ENCODE peak calls at places on chromosomes 1 and 21, in seven cellular contexts. One of them, this sample, is unnamed.

GRCh38 chr1:67850611-67851075 is 17.4 kb upstream of the GNG12 start:
- DNase-seq in Calu3: peak
- DNase-seq in GM20000: no peak
- DNase-seq in kidney: peak
- DNase-seq in ureter: peak
- DNase-seq in activated CD8-positive, alpha-beta memory T cell treated with anti-CD3 and anti-CD28 coated beads for 1 hour: no peak
- DNase-seq in AG04450: no peak
- DNase-seq in this sample: peak

GRCh38 chr1:12572506-12572905 is 45.5 kb downstream of the DHRS3 start:
- DNase-seq in Calu3: no peak
- DNase-seq in GM20000: no peak
- DNase-seq in kidney: no peak
- DNase-seq in ureter: no peak
- DNase-seq in activated CD8-positive, alpha-beta memory T cell treated with anti-CD3 and anti-CD28 coated beads for 1 hour: no peak
- DNase-seq in AG04450: no peak
- DNase-seq in this sample: no peak

GRCh38 chr1:53590581-53591515 is 131.6 kb downstream of the DMRTB1 start:
- DNase-seq in Calu3: no peak
- DNase-seq in GM20000: no peak
- DNase-seq in kidney: no peak
- DNase-seq in ureter: no peak
- DNase-seq in activated CD8-positive, alpha-beta memory T cell treated with anti-CD3 and anti-CD28 coated beads for 1 hour: no peak
- DNase-seq in AG04450: no peak
- DNase-seq in this sample: no peak

GRCh38 chr21:41648591-41649031 is 118.2 kb downstream of the RIPK4 start:
- DNase-seq in Calu3: no peak
- DNase-seq in GM20000: no peak
- DNase-seq in kidney: no peak
- DNase-seq in ureter: no peak
- DNase-seq in activated CD8-positive, alpha-beta memory T cell treated with anti-CD3 and anti-CD28 coated beads for 1 hour: no peak
- DNase-seq in AG04450: no peak
- DNase-seq in this sample: no peak

GRCh38 chr1:24865168-24865567 is 64.9 kb downstream of the RUNX3 start:
- DNase-seq in Calu3: no peak
- DNase-seq in GM20000: no peak
- DNase-seq in kidney: no peak
- DNase-seq in ureter: peak
- DNase-seq in activated CD8-positive, alpha-beta memory T cell treated with anti-CD3 and anti-CD28 coated beads for 1 hour: no peak
- DNase-seq in AG04450: no peak
- DNase-seq in this sample: no peak

GRCh38 chr1:61441723-61442262 is 283.1 kb downstream of the TM2D1 start:
- DNase-seq in Calu3: no peak
- DNase-seq in GM20000: no peak
- DNase-seq in kidney: peak
- DNase-seq in ureter: no peak
- DNase-seq in activated CD8-positive, alpha-beta memory T cell treated with anti-CD3 and anti-CD28 coated beads for 1 hour: no peak
- DNase-seq in AG04450: no peak
- DNase-seq in this sample: no peak

GRCh38 chr1:87131809-87132663 is 196.6 kb upstream of the LMO4 start:
- DNase-seq in Calu3: peak
- DNase-seq in GM20000: peak
- DNase-seq in kidney: peak
- DNase-seq in ureter: peak
- DNase-seq in activated CD8-positive, alpha-beta memory T cell treated with anti-CD3 and anti-CD28 coated beads for 1 hour: peak
- DNase-seq in AG04450: no peak
- DNase-seq in this sample: peak

GRCh38 chr1:180912801-180913616 is at the start of gene KIAA1614:
- DNase-seq in Calu3: peak
- DNase-seq in GM20000: peak
- DNase-seq in kidney: peak
- DNase-seq in ureter: peak
- DNase-seq in activated CD8-positive, alpha-beta memory T cell treated with anti-CD3 and anti-CD28 coated beads for 1 hour: no peak
- DNase-seq in AG04450: no peak
- DNase-seq in this sample: no peak

GRCh38 chr1:93841771-93842170 is 37.2 kb downstream of the DNTTIP2 start:
- DNase-seq in Calu3: no peak
- DNase-seq in GM20000: no peak
- DNase-seq in kidney: no peak
- DNase-seq in ureter: no peak
- DNase-seq in activated CD8-positive, alpha-beta memory T cell treated with anti-CD3 and anti-CD28 coated beads for 1 hour: no peak
- DNase-seq in AG04450: no peak
- DNase-seq in this sample: no peak

GRCh38 chr1:54671985-54672608 is 30.5 kb downstream of the MROH7 start:
- DNase-seq in Calu3: peak
- DNase-seq in GM20000: peak
- DNase-seq in kidney: no peak
- DNase-seq in ureter: peak
- DNase-seq in activated CD8-positive, alpha-beta memory T cell treated with anti-CD3 and anti-CD28 coated beads for 1 hour: peak
- DNase-seq in AG04450: no peak
- DNase-seq in this sample: peak

GRCh38 chr1:40185951-40186864 is 25.0 kb downstream of the RLF start:
- DNase-seq in Calu3: no peak
- DNase-seq in GM20000: peak
- DNase-seq in kidney: no peak
- DNase-seq in ureter: no peak
- DNase-seq in activated CD8-positive, alpha-beta memory T cell treated with anti-CD3 and anti-CD28 coated beads for 1 hour: no peak
- DNase-seq in AG04450: no peak
- DNase-seq in this sample: no peak

GRCh38 chr21:17903029-17903806 is 84.1 kb upstream of the C21orf91 start:
- DNase-seq in Calu3: no peak
- DNase-seq in GM20000: peak
- DNase-seq in kidney: no peak
- DNase-seq in ureter: no peak
- DNase-seq in activated CD8-positive, alpha-beta memory T cell treated with anti-CD3 and anti-CD28 coated beads for 1 hour: no peak
- DNase-seq in AG04450: peak
- DNase-seq in this sample: peak

GRCh38 chr1:220734571-220735326 is 13.4 kb upstream of the MTARC2 start:
- DNase-seq in Calu3: peak
- DNase-seq in GM20000: no peak
- DNase-seq in kidney: no peak
- DNase-seq in ureter: no peak
- DNase-seq in activated CD8-positive, alpha-beta memory T cell treated with anti-CD3 and anti-CD28 coated beads for 1 hour: no peak
- DNase-seq in AG04450: peak
- DNase-seq in this sample: no peak

GRCh38 chr1:37705399-37705798 is 13.1 kb downstream of the CDCA8 start:
- DNase-seq in Calu3: no peak
- DNase-seq in GM20000: no peak
- DNase-seq in kidney: peak
- DNase-seq in ureter: no peak
- DNase-seq in activated CD8-positive, alpha-beta memory T cell treated with anti-CD3 and anti-CD28 coated beads for 1 hour: no peak
- DNase-seq in AG04450: no peak
- DNase-seq in this sample: no peak

GRCh38 chr1:56099766-56100165 is 479.6 kb downstream of the PLPP3 start:
- DNase-seq in Calu3: no peak
- DNase-seq in GM20000: no peak
- DNase-seq in kidney: no peak
- DNase-seq in ureter: no peak
- DNase-seq in activated CD8-positive, alpha-beta memory T cell treated with anti-CD3 and anti-CD28 coated beads for 1 hour: no peak
- DNase-seq in AG04450: no peak
- DNase-seq in this sample: no peak

GRCh38 chr1:232974971-232975370 is 24.6 kb downstream of the NTPCR start:
- DNase-seq in Calu3: no peak
- DNase-seq in GM20000: no peak
- DNase-seq in kidney: no peak
- DNase-seq in ureter: no peak
- DNase-seq in activated CD8-positive, alpha-beta memory T cell treated with anti-CD3 and anti-CD28 coated beads for 1 hour: no peak
- DNase-seq in AG04450: no peak
- DNase-seq in this sample: no peak

GRCh38 chr1:173122958-173123852 is 72.5 kb upstream of the TNFSF18 start:
- DNase-seq in Calu3: peak
- DNase-seq in GM20000: peak
- DNase-seq in kidney: peak
- DNase-seq in ureter: peak
- DNase-seq in activated CD8-positive, alpha-beta memory T cell treated with anti-CD3 and anti-CD28 coated beads for 1 hour: no peak
- DNase-seq in AG04450: peak
- DNase-seq in this sample: no peak

GRCh38 chr1:173572465-173572864 is 30.4 kb downstream of the SLC9C2 start:
- DNase-seq in Calu3: no peak
- DNase-seq in GM20000: no peak
- DNase-seq in kidney: no peak
- DNase-seq in ureter: no peak
- DNase-seq in activated CD8-positive, alpha-beta memory T cell treated with anti-CD3 and anti-CD28 coated beads for 1 hour: no peak
- DNase-seq in AG04450: no peak
- DNase-seq in this sample: no peak

GRCh38 chr1:235408503-235408960 is 41.3 kb downstream of the TBCE start:
- DNase-seq in Calu3: no peak
- DNase-seq in GM20000: no peak
- DNase-seq in kidney: no peak
- DNase-seq in ureter: no peak
- DNase-seq in activated CD8-positive, alpha-beta memory T cell treated with anti-CD3 and anti-CD28 coated beads for 1 hour: no peak
- DNase-seq in AG04450: no peak
- DNase-seq in this sample: no peak

GRCh38 chr1:160376525-160377131 is 9.8 kb downstream of the NHLH1 start:
- DNase-seq in Calu3: peak
- DNase-seq in GM20000: peak
- DNase-seq in kidney: no peak
- DNase-seq in ureter: no peak
- DNase-seq in activated CD8-positive, alpha-beta memory T cell treated with anti-CD3 and anti-CD28 coated beads for 1 hour: no peak
- DNase-seq in AG04450: peak
- DNase-seq in this sample: peak

GRCh38 chr1:59422921-59423575 is 126.2 kb downstream of the FGGY start:
- DNase-seq in Calu3: peak
- DNase-seq in GM20000: no peak
- DNase-seq in kidney: peak
- DNase-seq in ureter: peak
- DNase-seq in activated CD8-positive, alpha-beta memory T cell treated with anti-CD3 and anti-CD28 coated beads for 1 hour: no peak
- DNase-seq in AG04450: no peak
- DNase-seq in this sample: no peak

GRCh38 chr21:45997205-45997494 is 15.6 kb downstream of the COL6A1 start:
- DNase-seq in Calu3: no peak
- DNase-seq in GM20000: no peak
- DNase-seq in kidney: no peak
- DNase-seq in ureter: no peak
- DNase-seq in activated CD8-positive, alpha-beta memory T cell treated with anti-CD3 and anti-CD28 coated beads for 1 hour: no peak
- DNase-seq in AG04450: no peak
- DNase-seq in this sample: no peak

GRCh38 chr1:27116210-27116609 is 38.7 kb downstream of the SLC9A1 start:
- DNase-seq in Calu3: no peak
- DNase-seq in GM20000: no peak
- DNase-seq in kidney: no peak
- DNase-seq in ureter: no peak
- DNase-seq in activated CD8-positive, alpha-beta memory T cell treated with anti-CD3 and anti-CD28 coated beads for 1 hour: no peak
- DNase-seq in AG04450: no peak
- DNase-seq in this sample: no peak

GRCh38 chr1:53166366-53166765 is 23.9 kb upstream of the SLC1A7 start:
- DNase-seq in Calu3: no peak
- DNase-seq in GM20000: no peak
- DNase-seq in kidney: no peak
- DNase-seq in ureter: no peak
- DNase-seq in activated CD8-positive, alpha-beta memory T cell treated with anti-CD3 and anti-CD28 coated beads for 1 hour: no peak
- DNase-seq in AG04450: no peak
- DNase-seq in this sample: no peak

GRCh38 chr1:204136814-204137213 is 15.0 kb downstream of the ETNK2 start:
- DNase-seq in Calu3: no peak
- DNase-seq in GM20000: no peak
- DNase-seq in kidney: no peak
- DNase-seq in ureter: no peak
- DNase-seq in activated CD8-positive, alpha-beta memory T cell treated with anti-CD3 and anti-CD28 coated beads for 1 hour: no peak
- DNase-seq in AG04450: no peak
- DNase-seq in this sample: no peak

GRCh38 chr1:161158316-161159016 is 834 bp upstream of the USP21 start:
- DNase-seq in Calu3: no peak
- DNase-seq in GM20000: no peak
- DNase-seq in kidney: no peak
- DNase-seq in ureter: no peak
- DNase-seq in activated CD8-positive, alpha-beta memory T cell treated with anti-CD3 and anti-CD28 coated beads for 1 hour: no peak
- DNase-seq in AG04450: no peak
- DNase-seq in this sample: peak

GRCh38 chr1:111737216-111738132 is 1.7 kb downstream of the INKA2 start:
- DNase-seq in Calu3: no peak
- DNase-seq in GM20000: no peak
- DNase-seq in kidney: no peak
- DNase-seq in ureter: no peak
- DNase-seq in activated CD8-positive, alpha-beta memory T cell treated with anti-CD3 and anti-CD28 coated beads for 1 hour: no peak
- DNase-seq in AG04450: no peak
- DNase-seq in this sample: no peak

GRCh38 chr1:76314730-76315129 is 240.2 kb downstream of the ST6GALNAC3 start:
- DNase-seq in Calu3: no peak
- DNase-seq in GM20000: no peak
- DNase-seq in kidney: no peak
- DNase-seq in ureter: no peak
- DNase-seq in activated CD8-positive, alpha-beta memory T cell treated with anti-CD3 and anti-CD28 coated beads for 1 hour: no peak
- DNase-seq in AG04450: no peak
- DNase-seq in this sample: no peak

GRCh38 chr21:45167796-45168222 is 93.4 kb downstream of the ADARB1 start:
- DNase-seq in Calu3: no peak
- DNase-seq in GM20000: no peak
- DNase-seq in kidney: no peak
- DNase-seq in ureter: no peak
- DNase-seq in activated CD8-positive, alpha-beta memory T cell treated with anti-CD3 and anti-CD28 coated beads for 1 hour: no peak
- DNase-seq in AG04450: no peak
- DNase-seq in this sample: no peak

GRCh38 chr1:59045636-59046035 is 251.3 kb upstream of the FGGY start:
- DNase-seq in Calu3: no peak
- DNase-seq in GM20000: peak
- DNase-seq in kidney: no peak
- DNase-seq in ureter: no peak
- DNase-seq in activated CD8-positive, alpha-beta memory T cell treated with anti-CD3 and anti-CD28 coated beads for 1 hour: no peak
- DNase-seq in AG04450: no peak
- DNase-seq in this sample: no peak